ENCODE peak calls at places on chromosomes 1 and 21, in eight cellular contexts. L, Y, A, F, J, B, T and K are unnamed samples.

GRCh38 chr1:103467100-103467499 is 58.4 kb upstream of the RNPC3 start:
- DNase-seq in L (no peak), Y (no peak), B (no peak), T (no peak), A (no peak), F (no peak), J (no peak), K (no peak)

GRCh38 chr1:1033009-1033587 is 13.2 kb downstream of the AGRN start:
- DNase-seq in B (no peak), T (peak), A (no peak), Y (no peak), F (peak), J (peak), L (peak), K (peak)

GRCh38 chr1:157170677-157171515 is 32.7 kb upstream of the ETV3 start:
- DNase-seq in T (no peak), F (peak), L (no peak), B (no peak), Y (no peak), J (no peak), A (peak), K (peak)

GRCh38 chr1:227131193-227131592 is 187.1 kb downstream of the CDC42BPA start:
- DNase-seq in B (no peak), Y (peak), A (no peak), T (no peak), F (no peak), J (no peak), L (no peak), K (peak)

GRCh38 chr1:10528066-10529014 is 53.6 kb downstream of the PEX14 start:
- DNase-seq in Y (peak), F (no peak), A (peak), J (no peak), B (no peak), L (no peak), T (no peak), K (no peak)

GRCh38 chr1:43582162-43582566 is 51.5 kb downstream of the PTPRF start:
- DNase-seq in F (no peak), A (peak), J (no peak), T (peak), L (no peak), Y (peak), B (no peak), K (no peak)

GRCh38 chr1:32622806-32623694 is 27.3 kb downstream of the ZBTB8OS start:
- DNase-seq in F (no peak), Y (no peak), B (no peak), J (no peak), L (no peak), T (no peak), A (no peak), K (no peak)

GRCh38 chr1:9417695-9418094 is 121.6 kb upstream of the SLC25A33 start:
- DNase-seq in A (no peak), F (no peak), T (no peak), B (no peak), Y (no peak), L (no peak), J (no peak), K (no peak)

GRCh38 chr1:75969550-75969949 is 37.3 kb upstream of the ASB17 start:
- DNase-seq in Y (no peak), B (no peak), L (no peak), J (no peak), F (no peak), T (no peak), A (no peak), K (no peak)

GRCh38 chr1:55814967-55815366 is 599.8 kb upstream of the USP24 start:
- DNase-seq in T (no peak), L (no peak), A (no peak), F (no peak), J (no peak), B (no peak), Y (no peak), K (no peak)

GRCh38 chr1:118484893-118485292 is 299.9 kb upstream of the SPAG17 start:
- DNase-seq in B (no peak), T (no peak), F (no peak), Y (no peak), J (no peak), A (no peak), L (no peak), K (no peak)

GRCh38 chr1:171743014-171743870 is 1.4 kb upstream of the VAMP4 start:
- DNase-seq in J (no peak), T (no peak), F (no peak), B (no peak), A (no peak), Y (peak), L (no peak), K (peak)

GRCh38 chr1:33298623-33299277 is 22.1 kb downstream of the A3GALT2 start:
- DNase-seq in J (peak), T (peak), Y (peak), B (no peak), L (no peak), A (peak), F (peak), K (peak)

GRCh38 chr1:2548068-2548589 is 8.0 kb upstream of the TNFRSF14 start:
- DNase-seq in B (no peak), J (peak), L (peak), F (peak), T (peak), Y (peak), A (peak), K (peak)

GRCh38 chr1:86149591-86149990 is 7.0 kb downstream of the COL24A1 start:
- DNase-seq in J (no peak), T (no peak), L (no peak), A (no peak), Y (no peak), B (no peak), F (no peak), K (no peak)

GRCh38 chr1:203937678-203938330 is 76.4 kb downstream of the SNRPE start:
- DNase-seq in A (no peak), T (no peak), Y (no peak), J (no peak), L (no peak), B (no peak), F (no peak), K (no peak)

GRCh38 chr1:61224609-61225008 is 142.2 kb downstream of the NFIA start:
- DNase-seq in B (no peak), T (no peak), F (no peak), L (no peak), Y (no peak), A (no peak), J (no peak), K (peak)

GRCh38 chr1:16983649-16984048 is 3.2 kb upstream of the MFAP2 start:
- DNase-seq in J (no peak), T (no peak), A (no peak), F (no peak), L (no peak), B (no peak), Y (no peak), K (no peak)

GRCh38 chr1:153509729-153510354 is 25.9 kb downstream of the S100A6 start:
- DNase-seq in A (peak), F (peak), T (peak), L (peak), J (peak), B (no peak), Y (peak), K (no peak)

GRCh38 chr1:151518936-151519335 is 7.7 kb downstream of the CGN start:
- DNase-seq in A (no peak), Y (no peak), B (no peak), T (no peak), L (no peak), F (no peak), J (no peak), K (no peak)

GRCh38 chr1:10515627-10516026 is 40.9 kb downstream of the PEX14 start:
- DNase-seq in F (no peak), L (no peak), T (no peak), B (peak), J (no peak), Y (no peak), A (no peak), K (no peak)

GRCh38 chr1:41354956-41355355 is 6.3 kb upstream of the FOXO6 start:
- DNase-seq in Y (no peak), J (no peak), B (peak), F (no peak), L (no peak), T (no peak), A (no peak), K (no peak)

GRCh38 chr1:72777918-72778317 is 495.6 kb upstream of the NEGR1 start:
- DNase-seq in B (no peak), L (no peak), T (no peak), J (no peak), F (no peak), Y (no peak), A (no peak), K (peak)

GRCh38 chr1:92805216-92805615 is 20.3 kb upstream of the EVI5 start:
- DNase-seq in J (no peak), L (no peak), Y (no peak), F (no peak), A (no peak), B (no peak), T (no peak), K (no peak)

GRCh38 chr1:25927541-25928265 is 21.5 kb upstream of the STMN1 start:
- DNase-seq in F (no peak), T (no peak), A (no peak), L (no peak), J (no peak), B (no peak), Y (no peak), K (peak)

GRCh38 chr1:95311006-95311405 is 77.0 kb downstream of the RWDD3 start:
- DNase-seq in T (no peak), F (no peak), B (no peak), J (no peak), A (no peak), L (no peak), Y (no peak), K (peak)

GRCh38 chr1:185155600-185156320 is 993 bp downstream of the TRMT1L start:
- DNase-seq in F (no peak), L (no peak), T (no peak), B (no peak), Y (no peak), A (peak), J (no peak), K (peak)

GRCh38 chr21:36835383-36835795 is 131.1 kb downstream of the HLCS start:
- DNase-seq in A (no peak), J (no peak), T (no peak), Y (no peak), L (no peak), F (no peak), B (no peak), K (peak)

GRCh38 chr1:9537863-9538668 is 1.2 kb upstream of the SLC25A33 start:
- DNase-seq in Y (no peak), B (no peak), F (no peak), J (no peak), T (no peak), A (peak), L (no peak), K (no peak)

GRCh38 chr1:208077232-208077751 is 166.4 kb upstream of the CD34 start:
- DNase-seq in A (no peak), T (peak), B (no peak), Y (no peak), L (no peak), F (no peak), J (no peak), K (no peak)

GRCh38 chr1:169322138-169322537 is 45.5 kb downstream of the NME7 start:
- DNase-seq in L (no peak), Y (no peak), T (no peak), J (no peak), B (no peak), F (no peak), A (no peak), K (no peak)

GRCh38 chr1:183180213-183180612 is 5.9 kb upstream of the LAMC2 start:
- DNase-seq in T (peak), J (no peak), L (no peak), A (peak), B (no peak), Y (no peak), F (no peak), K (peak)

GRCh38 chr1:161258439-161259386 is at the start of gene PCP4L1:
- DNase-seq in F (peak), Y (no peak), A (peak), T (peak), L (no peak), B (no peak), J (no peak), K (peak)

GRCh38 chr1:160811147-160811546 is 15.2 kb downstream of the LY9 start:
- DNase-seq in J (no peak), T (no peak), B (no peak), F (no peak), A (no peak), L (no peak), Y (no peak), K (no peak)

GRCh38 chr1:234433563-234434285 is 45.3 kb downstream of the TARBP1 start:
- DNase-seq in Y (no peak), J (no peak), L (no peak), T (no peak), B (no peak), A (no peak), F (no peak), K (no peak)

GRCh38 chr1:161082996-161083742 is 6.2 kb downstream of the NECTIN4 start:
- DNase-seq in F (peak), T (no peak), Y (peak), L (no peak), B (no peak), J (no peak), A (peak), K (no peak)

GRCh38 chr1:225845633-225846259 is 35.8 kb downstream of the EPHX1 start:
- DNase-seq in A (peak), Y (peak), L (no peak), B (no peak), F (peak), J (no peak), T (peak), K (peak)

GRCh38 chr1:41387667-41388091 is 26.4 kb downstream of the FOXO6 start:
- DNase-seq in T (no peak), F (peak), Y (no peak), L (no peak), A (peak), J (no peak), B (no peak), K (peak)